ENCODE peak calls at places on chromosomes 1 and 21, in eight cellular contexts. One of them, this sample, is unnamed.

GRCh38 chr1:81802601-81803422 is 2.1 kb downstream of the ADGRL2 start:
- DNase-seq in upper lobe of right lung: peak
- DNase-seq in GM13976: peak
- DNase-seq in RWPE1: peak
- DNase-seq in right atrium auricular region: peak
- DNase-seq in pancreas: peak
- DNase-seq in cardiac fibroblast: peak
- DNase-seq in WTC11: peak
- DNase-seq in this sample: peak

GRCh38 chr1:15249032-15249601 is 2.1 kb downstream of the FHAD1 start:
- DNase-seq in upper lobe of right lung: no peak
- DNase-seq in GM13976: peak
- DNase-seq in RWPE1: no peak
- DNase-seq in right atrium auricular region: no peak
- DNase-seq in pancreas: no peak
- DNase-seq in cardiac fibroblast: no peak
- DNase-seq in WTC11: no peak
- DNase-seq in this sample: no peak

GRCh38 chr1:53771648-53772047 is 32.7 kb upstream of the GLIS1 start:
- DNase-seq in upper lobe of right lung: no peak
- DNase-seq in GM13976: no peak
- DNase-seq in RWPE1: no peak
- DNase-seq in right atrium auricular region: no peak
- DNase-seq in pancreas: no peak
- DNase-seq in cardiac fibroblast: peak
- DNase-seq in WTC11: no peak
- DNase-seq in this sample: no peak

GRCh38 chr1:2974701-2975301 is 46.5 kb upstream of the ACTRT2 start:
- DNase-seq in upper lobe of right lung: peak
- DNase-seq in GM13976: no peak
- DNase-seq in RWPE1: no peak
- DNase-seq in right atrium auricular region: no peak
- DNase-seq in pancreas: peak
- DNase-seq in cardiac fibroblast: no peak
- DNase-seq in WTC11: no peak
- DNase-seq in this sample: no peak

GRCh38 chr1:47742890-47743760 is 254.1 kb downstream of the TRABD2B start:
- DNase-seq in upper lobe of right lung: no peak
- DNase-seq in GM13976: no peak
- DNase-seq in RWPE1: no peak
- DNase-seq in right atrium auricular region: no peak
- DNase-seq in pancreas: no peak
- DNase-seq in cardiac fibroblast: no peak
- DNase-seq in WTC11: no peak
- DNase-seq in this sample: no peak

GRCh38 chr1:11733351-11733750 is 2.6 kb upstream of the AGTRAP start:
- DNase-seq in upper lobe of right lung: no peak
- DNase-seq in GM13976: no peak
- DNase-seq in RWPE1: no peak
- DNase-seq in right atrium auricular region: no peak
- DNase-seq in pancreas: no peak
- DNase-seq in cardiac fibroblast: no peak
- DNase-seq in WTC11: no peak
- DNase-seq in this sample: no peak

GRCh38 chr1:6121651-6122370 is 58.3 kb downstream of the CHD5 start:
- DNase-seq in upper lobe of right lung: peak
- DNase-seq in GM13976: no peak
- DNase-seq in RWPE1: no peak
- DNase-seq in right atrium auricular region: no peak
- DNase-seq in pancreas: no peak
- DNase-seq in cardiac fibroblast: no peak
- DNase-seq in WTC11: peak
- DNase-seq in this sample: no peak

GRCh38 chr1:42085596-42085995 is 67.6 kb upstream of the GUCA2B start:
- DNase-seq in upper lobe of right lung: no peak
- DNase-seq in GM13976: no peak
- DNase-seq in RWPE1: no peak
- DNase-seq in right atrium auricular region: no peak
- DNase-seq in pancreas: no peak
- DNase-seq in cardiac fibroblast: peak
- DNase-seq in WTC11: no peak
- DNase-seq in this sample: no peak

GRCh38 chr1:92903765-92904164 is 57.5 kb downstream of the DIPK1A start:
- DNase-seq in upper lobe of right lung: no peak
- DNase-seq in GM13976: no peak
- DNase-seq in RWPE1: no peak
- DNase-seq in right atrium auricular region: no peak
- DNase-seq in pancreas: no peak
- DNase-seq in cardiac fibroblast: no peak
- DNase-seq in WTC11: no peak
- DNase-seq in this sample: no peak

GRCh38 chr21:44939532-44940115 is at the start of gene SLX9:
- DNase-seq in upper lobe of right lung: peak
- DNase-seq in GM13976: peak
- DNase-seq in RWPE1: peak
- DNase-seq in right atrium auricular region: no peak
- DNase-seq in pancreas: peak
- DNase-seq in cardiac fibroblast: peak
- DNase-seq in WTC11: peak
- DNase-seq in this sample: peak

GRCh38 chr1:104706631-104707147 is 957.0 kb downstream of the AMY1C start:
- DNase-seq in upper lobe of right lung: no peak
- DNase-seq in GM13976: no peak
- DNase-seq in RWPE1: no peak
- DNase-seq in right atrium auricular region: no peak
- DNase-seq in pancreas: no peak
- DNase-seq in cardiac fibroblast: peak
- DNase-seq in WTC11: no peak
- DNase-seq in this sample: no peak

GRCh38 chr1:207028884-207029283 is 3.7 kb downstream of the C1orf116 start:
- DNase-seq in upper lobe of right lung: no peak
- DNase-seq in GM13976: no peak
- DNase-seq in RWPE1: peak
- DNase-seq in right atrium auricular region: no peak
- DNase-seq in pancreas: no peak
- DNase-seq in cardiac fibroblast: no peak
- DNase-seq in WTC11: no peak
- DNase-seq in this sample: no peak

GRCh38 chr21:38806153-38806941 is 618 bp downstream of the ETS2 start:
- DNase-seq in upper lobe of right lung: peak
- DNase-seq in GM13976: peak
- DNase-seq in RWPE1: no peak
- DNase-seq in right atrium auricular region: no peak
- DNase-seq in pancreas: no peak
- DNase-seq in cardiac fibroblast: no peak
- DNase-seq in WTC11: peak
- DNase-seq in this sample: peak

GRCh38 chr1:183281039-183281438 is 95.0 kb downstream of the LAMC2 start:
- DNase-seq in upper lobe of right lung: no peak
- DNase-seq in GM13976: no peak
- DNase-seq in RWPE1: no peak
- DNase-seq in right atrium auricular region: peak
- DNase-seq in pancreas: no peak
- DNase-seq in cardiac fibroblast: peak
- DNase-seq in WTC11: no peak
- DNase-seq in this sample: no peak

GRCh38 chr1:201218409-201218808 is 27.8 kb downstream of the IGFN1 start:
- DNase-seq in upper lobe of right lung: peak
- DNase-seq in GM13976: no peak
- DNase-seq in RWPE1: no peak
- DNase-seq in right atrium auricular region: peak
- DNase-seq in pancreas: no peak
- DNase-seq in cardiac fibroblast: no peak
- DNase-seq in WTC11: no peak
- DNase-seq in this sample: no peak

GRCh38 chr1:242189591-242189990 is 190.7 kb upstream of the MAP1LC3C start:
- DNase-seq in upper lobe of right lung: no peak
- DNase-seq in GM13976: no peak
- DNase-seq in RWPE1: no peak
- DNase-seq in right atrium auricular region: no peak
- DNase-seq in pancreas: no peak
- DNase-seq in cardiac fibroblast: no peak
- DNase-seq in WTC11: peak
- DNase-seq in this sample: no peak

DNA sequence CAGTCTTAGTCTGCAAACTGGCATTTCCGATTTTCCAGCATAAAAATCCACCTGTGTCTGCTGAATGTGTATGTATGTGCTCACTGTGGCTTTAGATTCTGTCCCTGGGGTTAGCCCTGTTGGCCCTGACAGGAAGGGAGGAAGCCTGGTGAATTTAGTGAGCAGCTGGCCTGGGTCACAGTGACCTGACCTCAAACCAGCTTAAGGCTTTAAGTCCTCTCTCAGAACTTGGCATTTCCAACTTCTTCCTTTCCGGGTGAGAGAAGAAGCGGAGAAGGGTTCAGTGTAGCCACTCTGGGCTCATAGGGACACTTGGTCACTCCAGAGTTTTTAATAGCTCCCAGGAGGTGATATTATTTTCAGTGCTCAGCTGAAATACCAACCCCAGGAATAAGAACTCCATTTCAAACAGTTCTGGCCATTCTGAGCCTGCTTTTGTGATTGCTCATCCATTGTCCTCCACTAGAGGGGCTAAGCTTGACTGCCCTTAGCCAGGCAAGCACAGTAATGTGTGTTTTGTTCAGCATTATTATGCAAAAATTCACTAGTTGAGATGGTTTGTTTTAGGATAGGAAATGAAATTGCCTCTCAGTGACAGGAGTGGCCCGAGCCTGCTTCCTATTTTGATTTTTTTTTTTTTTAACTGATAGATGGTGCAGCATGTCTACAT is 2.5 kb upstream of the OLFML3 start:
- DNase-seq in upper lobe of right lung: no peak
- DNase-seq in GM13976: no peak
- DNase-seq in RWPE1: peak
- DNase-seq in right atrium auricular region: no peak
- DNase-seq in pancreas: no peak
- DNase-seq in cardiac fibroblast: peak
- DNase-seq in WTC11: no peak
- DNase-seq in this sample: no peak
- TF ChIP-seq CTCF in upper lobe of right lung: peak
- TF ChIP-seq CTCF in GM13976: no peak
- TF ChIP-seq CTCF in RWPE1: peak
- TF ChIP-seq CTCF in right atrium auricular region: peak
- TF ChIP-seq CTCF in pancreas: no peak
- TF ChIP-seq CTCF in cardiac fibroblast: peak
- TF ChIP-seq CTCF in WTC11: peak
- TF ChIP-seq CTCF in this sample: peak

GRCh38 chr21:34887729-34888568 is 161.2 kb downstream of the RUNX1 start:
- DNase-seq in upper lobe of right lung: peak
- DNase-seq in GM13976: peak
- DNase-seq in RWPE1: peak
- DNase-seq in right atrium auricular region: peak
- DNase-seq in pancreas: peak
- DNase-seq in cardiac fibroblast: peak
- DNase-seq in WTC11: peak
- DNase-seq in this sample: peak

GRCh38 chr21:34888569-34889286 is 160.4 kb downstream of the RUNX1 start:
- DNase-seq in upper lobe of right lung: peak
- DNase-seq in GM13976: peak
- DNase-seq in RWPE1: peak
- DNase-seq in right atrium auricular region: peak
- DNase-seq in pancreas: peak
- DNase-seq in cardiac fibroblast: peak
- DNase-seq in WTC11: peak
- DNase-seq in this sample: peak

GRCh38 chr21:34889537-34890257 is 159.4 kb downstream of the RUNX1 start:
- DNase-seq in upper lobe of right lung: peak
- DNase-seq in GM13976: peak
- DNase-seq in RWPE1: peak
- DNase-seq in right atrium auricular region: peak
- DNase-seq in pancreas: peak
- DNase-seq in cardiac fibroblast: peak
- DNase-seq in WTC11: peak
- DNase-seq in this sample: peak

GRCh38 chr21:34890258-34890723 is 158.8 kb downstream of the RUNX1 start:
- DNase-seq in upper lobe of right lung: no peak
- DNase-seq in GM13976: no peak
- DNase-seq in RWPE1: no peak
- DNase-seq in right atrium auricular region: no peak
- DNase-seq in pancreas: no peak
- DNase-seq in cardiac fibroblast: no peak
- DNase-seq in WTC11: no peak
- DNase-seq in this sample: no peak

DNA sequence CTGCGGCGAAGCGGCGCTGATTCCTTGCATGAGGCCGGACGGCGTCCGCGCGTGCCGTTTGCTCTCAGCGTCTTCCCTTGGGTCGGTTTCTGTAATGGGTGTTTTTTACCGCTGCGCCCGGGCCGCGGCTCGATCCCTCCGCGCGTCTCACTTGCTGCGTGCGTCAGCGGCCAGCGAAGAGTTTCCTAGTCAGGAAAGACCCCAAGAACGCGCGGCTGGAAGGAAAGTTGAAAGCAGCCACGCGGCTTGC is 159.9 kb downstream of the RUNX1 start:
- DNase-seq in upper lobe of right lung: peak
- DNase-seq in GM13976: no peak
- DNase-seq in RWPE1: peak
- DNase-seq in right atrium auricular region: peak
- DNase-seq in pancreas: peak
- DNase-seq in cardiac fibroblast: peak
- DNase-seq in WTC11: peak
- DNase-seq in this sample: peak
- TF ChIP-seq CTCF in upper lobe of right lung: no peak
- TF ChIP-seq CTCF in GM13976: no peak
- TF ChIP-seq CTCF in RWPE1: no peak
- TF ChIP-seq CTCF in right atrium auricular region: no peak
- TF ChIP-seq CTCF in pancreas: no peak
- TF ChIP-seq CTCF in cardiac fibroblast: no peak
- TF ChIP-seq CTCF in WTC11: no peak
- TF ChIP-seq CTCF in this sample: no peak

GRCh38 chr1:174399211-174399610 is 48.6 kb upstream of the GPR52 start:
- DNase-seq in upper lobe of right lung: no peak
- DNase-seq in GM13976: no peak
- DNase-seq in RWPE1: no peak
- DNase-seq in right atrium auricular region: no peak
- DNase-seq in pancreas: no peak
- DNase-seq in cardiac fibroblast: no peak
- DNase-seq in WTC11: no peak
- DNase-seq in this sample: no peak
- TF ChIP-seq CTCF in upper lobe of right lung: no peak
- TF ChIP-seq CTCF in GM13976: no peak
- TF ChIP-seq CTCF in RWPE1: no peak
- TF ChIP-seq CTCF in right atrium auricular region: no peak
- TF ChIP-seq CTCF in pancreas: no peak
- TF ChIP-seq CTCF in cardiac fibroblast: no peak
- TF ChIP-seq CTCF in WTC11: no peak
- TF ChIP-seq CTCF in this sample: no peak

DNA sequence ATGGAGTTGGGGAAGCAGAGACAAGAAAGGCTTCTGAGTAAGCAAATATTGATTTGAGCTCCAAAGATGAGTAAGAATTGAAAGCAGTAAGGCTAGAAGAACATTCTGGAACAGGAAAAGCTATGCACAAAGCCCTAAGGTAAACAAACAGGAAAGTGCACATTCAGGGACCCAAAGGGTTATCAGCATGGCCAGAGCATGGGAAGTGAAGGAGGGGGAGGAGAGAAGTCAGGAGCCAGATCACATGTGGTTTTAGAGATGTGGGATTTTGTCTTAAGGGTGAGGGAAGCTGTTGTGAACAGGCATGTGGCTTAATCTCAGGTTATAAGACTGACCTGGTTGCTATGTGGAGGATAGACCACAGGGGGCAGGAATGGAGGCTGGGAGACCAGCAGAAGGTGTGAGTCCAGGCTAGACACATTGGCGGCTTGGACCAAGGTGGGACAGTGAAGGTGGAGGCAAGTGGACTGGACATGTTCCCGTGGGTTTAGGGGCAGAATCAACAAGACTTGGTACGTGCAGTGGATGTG is 7.5 kb downstream of the CSF1 start:
- DNase-seq in upper lobe of right lung: no peak
- DNase-seq in GM13976: no peak
- DNase-seq in RWPE1: no peak
- DNase-seq in right atrium auricular region: no peak
- DNase-seq in pancreas: no peak
- DNase-seq in cardiac fibroblast: no peak
- DNase-seq in WTC11: no peak
- DNase-seq in this sample: no peak
- TF ChIP-seq CTCF in upper lobe of right lung: no peak
- TF ChIP-seq CTCF in GM13976: no peak
- TF ChIP-seq CTCF in RWPE1: no peak
- TF ChIP-seq CTCF in right atrium auricular region: no peak
- TF ChIP-seq CTCF in pancreas: no peak
- TF ChIP-seq CTCF in cardiac fibroblast: no peak
- TF ChIP-seq CTCF in WTC11: no peak
- TF ChIP-seq CTCF in this sample: no peak